ENCODE peak calls at places on chromosome 21, in six cellular contexts. M is HepG2, X is upper lobe of left lung, A is K562, B is GM12878, I is A549. R is an unnamed sample.

GRCh38 chr21:30935121-30935888 is 53.9 kb upstream of the KRTAP11-1 start:
- ATAC-seq in B (no peak), M (no peak), I (no peak), A (no peak), X (peak; percentile 39), R (no peak)

GRCh38 chr21:29979043-29979442 is 39.2 kb upstream of the GRIK1 start:
- ATAC-seq in B (no peak), X (no peak), I (no peak), A (no peak), M (no peak), R (no peak)

GRCh38 chr21:14773777-14774345 is 227.7 kb upstream of the SAMSN1 start:
- ATAC-seq in A (peak; percentile 95), I (no peak), B (peak; percentile 78), M (peak; percentile 63), X (no peak), R (no peak)

GRCh38 chr21:27813750-27814149 is 846.9 kb upstream of the ADAMTS5 start:
- ATAC-seq in I (no peak), B (no peak), X (no peak), M (no peak), A (no peak), R (no peak)

GRCh38 chr21:29175408-29176147 is 45.1 kb downstream of the MAP3K7CL start:
- ATAC-seq in I (peak; percentile 43), M (peak; percentile 67), X (no peak), B (no peak), A (no peak), R (no peak)

GRCh38 chr21:8994640-8995511 is 1526.5 kb upstream of the TPTE start:
- ATAC-seq in B (no peak), A (peak; percentile 0), M (no peak), X (no peak), I (peak; percentile 0), R (no peak)

GRCh38 chr21:32135401-32136363 is 143.2 kb downstream of the MIS18A start:
- ATAC-seq in B (peak; percentile 80), I (no peak), X (no peak), A (no peak), M (no peak), R (no peak)

GRCh38 chr21:31509108-31510017 is 150.1 kb upstream of the SOD1 start:
- ATAC-seq in M (peak; percentile 64), B (peak; percentile 70), I (peak; percentile 77), X (peak; percentile 32), A (peak; percentile 96), R (no peak)

GRCh38 chr21:29332461-29333354 is 34.0 kb downstream of the BACH1 start:
- ATAC-seq in X (no peak), A (peak; percentile 18), I (no peak), M (no peak), B (no peak), R (no peak)

GRCh38 chr21:43903451-43904091 is 38.5 kb downstream of the AGPAT3 start:
- ATAC-seq in A (no peak), I (no peak), B (no peak), M (no peak), X (peak; percentile 86), R (peak; percentile 33)

GRCh38 chr21:7951854-7952519 is 2569.4 kb upstream of the TPTE start:
- ATAC-seq in X (no peak), M (no peak), A (no peak), I (no peak), B (no peak), R (no peak)

GRCh38 chr21:7917729-7918128 is 2603.7 kb upstream of the TPTE start:
- ATAC-seq in I (no peak), A (no peak), M (no peak), X (peak; percentile 49), B (no peak), R (no peak)

GRCh38 chr21:26409735-26410134 is 163.4 kb downstream of the CYYR1 start:
- ATAC-seq in B (no peak), I (no peak), A (no peak), X (no peak), M (no peak), R (no peak)

GRCh38 chr21:35716886-35717285 is 343.4 kb downstream of the SETD4 start:
- ATAC-seq in X (no peak), B (no peak), M (no peak), A (no peak), I (no peak), R (no peak)

GRCh38 chr21:25234857-25235801 is 372.2 kb downstream of the MRPL39 start:
- ATAC-seq in A (no peak), X (no peak), B (peak; percentile 76), I (no peak), M (no peak), R (no peak)

GRCh38 chr21:43930074-43930847 is 65.2 kb downstream of the AGPAT3 start:
- ATAC-seq in A (peak; percentile 33), X (no peak), I (no peak), M (no peak), B (peak; percentile 88), R (no peak)

GRCh38 chr21:8991968-8992621 is 1529.3 kb upstream of the TPTE start:
- ATAC-seq in I (peak; percentile 2), M (peak; percentile 18), B (no peak), A (peak; percentile 3), X (peak; percentile 28), R (peak; percentile 8)

GRCh38 chr21:33314096-33314495 is 10.7 kb upstream of the IFNAR1 start:
- ATAC-seq in A (no peak), M (no peak), X (no peak), B (no peak), I (no peak), R (no peak)

GRCh38 chr21:16302851-16303282 is 573.1 kb downstream of the USP25 start:
- ATAC-seq in M (peak; percentile 49), B (peak; percentile 44), A (no peak), I (no peak), X (no peak), R (peak; percentile 83)

GRCh38 chr21:26157842-26158241 is 12.7 kb downstream of the APP start:
- ATAC-seq in B (peak; percentile 22), M (peak; percentile 66), I (no peak), X (no peak), A (no peak), R (no peak)

GRCh38 chr21:15191342-15191741 is 126.5 kb upstream of the NRIP1 start:
- ATAC-seq in M (no peak), B (no peak), I (no peak), X (no peak), A (no peak), R (no peak)

GRCh38 chr21:25350056-25350455 is 257.2 kb downstream of the MRPL39 start:
- ATAC-seq in A (no peak), X (no peak), I (no peak), B (peak; percentile 83), M (no peak), R (no peak)

GRCh38 chr21:31236528-31236927 is 107.5 kb downstream of the TIAM1 start:
- ATAC-seq in B (no peak), M (no peak), X (no peak), I (no peak), A (no peak), R (no peak)

GRCh38 chr21:31941694-31942093 is 68.9 kb downstream of the HUNK start:
- ATAC-seq in B (no peak), M (no peak), X (no peak), A (no peak), I (no peak), R (no peak)

GRCh38 chr21:43371786-43372185 is 55.1 kb downstream of the SIK1 start:
- ATAC-seq in B (no peak), A (no peak), M (no peak), X (no peak), I (no peak), R (no peak)

DNA sequence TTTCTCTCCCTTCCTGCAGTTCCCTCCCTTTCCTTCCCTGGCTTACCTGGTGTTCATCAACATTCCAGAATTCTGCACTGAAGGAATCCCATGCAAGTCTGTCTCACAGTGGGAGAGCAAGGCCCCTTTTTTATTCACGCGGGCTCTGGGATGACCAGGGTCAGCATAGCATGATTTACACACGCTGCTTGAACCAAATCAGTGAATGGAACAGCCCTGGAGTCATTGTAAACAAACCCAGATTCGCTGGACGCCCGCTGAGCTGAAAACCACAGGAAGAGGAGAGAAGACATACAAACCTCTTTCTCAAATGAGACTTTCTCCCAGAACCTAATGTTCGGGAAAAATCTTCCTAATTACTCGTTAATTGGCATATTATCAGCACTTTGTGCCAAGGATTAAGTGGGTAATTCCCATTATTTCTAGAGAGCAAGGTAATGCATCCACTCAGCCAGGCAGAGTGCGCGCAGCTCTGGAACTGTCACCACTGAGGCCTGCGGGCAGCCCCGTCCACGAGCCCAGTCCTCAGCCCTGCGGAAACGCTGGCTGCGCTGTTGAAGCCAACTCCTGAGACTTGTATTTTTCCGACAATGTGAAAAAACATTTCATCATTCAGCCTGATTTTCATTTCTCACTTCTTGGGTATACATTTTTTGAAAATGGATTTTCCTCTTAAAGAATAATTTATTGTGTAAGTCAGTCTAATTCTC is 140.0 kb downstream of the ETS2 start:
- ATAC-seq in M (no peak), I (no peak), A (peak; percentile 49), B (no peak), X (no peak), R (no peak)
- TF ChIP-seq EP300 in M (no peak), I (no peak), A (no peak), B (no peak), X (no peak), R (no peak)

GRCh38 chr21:40516336-40516735 is 330.6 kb downstream of the DSCAM start:
- ATAC-seq in M (no peak), X (no peak), B (no peak), I (no peak), A (no peak), R (no peak)
- TF ChIP-seq EP300 in M (no peak), X (no peak), B (no peak), I (no peak), A (no peak), R (no peak)

DNA sequence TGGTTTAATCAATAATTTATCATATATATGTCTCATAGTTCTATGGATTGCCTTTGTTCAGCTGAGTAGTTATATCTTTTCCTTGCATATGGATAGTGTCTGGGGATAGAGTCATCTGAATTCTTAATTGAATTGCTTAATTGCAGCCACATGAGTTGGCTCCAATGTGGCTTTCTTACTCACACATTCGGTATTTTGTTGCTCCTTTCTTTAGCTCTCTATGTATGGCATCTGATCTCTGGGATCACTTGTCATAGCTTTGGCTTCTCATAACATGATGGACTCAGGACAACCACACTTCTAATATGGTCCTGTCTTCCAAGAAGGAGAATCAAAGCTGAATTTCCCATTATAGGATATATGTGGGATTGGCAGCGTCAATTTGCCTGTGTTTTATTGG is 716.2 kb downstream of the NCAM2 start:
- ATAC-seq in A (no peak), B (no peak), M (no peak), I (no peak), X (no peak), R (no peak)
- TF ChIP-seq EP300 in A (no peak), B (no peak), M (no peak), I (no peak), X (no peak), R (no peak)

DNA sequence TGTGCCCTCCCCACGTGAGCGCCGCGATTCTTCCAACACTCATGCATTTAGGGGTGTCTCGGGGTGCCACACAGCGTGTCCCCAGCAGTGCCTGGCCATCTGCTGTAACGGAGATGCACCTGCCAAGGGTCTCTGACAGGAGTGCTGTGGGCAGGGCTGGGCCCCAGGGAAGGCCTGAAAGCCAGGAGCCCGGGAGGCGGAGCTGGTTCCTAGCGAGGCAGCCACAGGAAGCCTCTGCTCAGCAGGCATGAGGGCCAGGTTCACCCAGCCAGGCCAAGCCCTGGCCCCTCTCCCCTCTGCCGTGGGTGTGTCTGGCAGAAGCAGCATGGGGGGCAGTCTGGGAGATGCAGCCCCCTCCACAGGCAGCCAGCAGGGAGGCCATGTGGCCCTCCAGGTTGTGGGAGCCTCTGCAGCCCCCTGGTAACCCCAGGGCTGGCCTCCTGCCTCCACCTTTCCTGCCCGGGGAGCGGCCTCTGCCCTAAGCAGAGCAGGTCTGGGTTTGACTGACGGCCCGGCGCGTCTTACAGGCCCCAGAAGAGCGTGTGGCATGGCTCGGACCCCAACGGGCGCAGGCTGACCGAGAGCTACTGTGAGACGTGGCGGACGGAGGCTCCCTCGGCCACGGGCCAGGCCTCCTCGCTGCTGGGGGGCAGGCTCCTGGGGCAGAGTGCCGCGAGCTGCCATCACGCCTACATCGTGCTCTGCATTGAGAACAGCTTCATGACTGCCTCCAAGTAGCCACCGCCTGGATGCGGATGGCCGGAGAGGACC is 30.4 kb downstream of the SLC19A1 start:
- ATAC-seq in A (no peak), B (no peak), M (no peak), X (no peak), I (no peak), R (no peak)
- TF ChIP-seq EP300 in A (no peak), B (no peak), M (no peak), X (no peak), I (no peak), R (no peak)